ENCODE peak calls at places on chromosomes 16 and 17, in ten cellular contexts. A is stomach, V is HCT116, Z is ovary, N is right lobe of liver, W is ascending aorta, T is GM23338, H is heart right ventricle, X is heart left ventricle, P is breast epithelium. F is an unnamed sample.

GRCh38 chr17:10471853-10472252 is 2.5 kb upstream of the MYH4 start:
- DNase-seq in A (no peak), V (no peak), Z (no peak), N (no peak), W (no peak), T (no peak), H (no peak), X (no peak), P (no peak), F (no peak)

GRCh38 chr17:58309918-58310259 is 18.7 kb downstream of the TSPOAP1 start:
- DNase-seq in A (no peak), V (no peak), Z (no peak), N (no peak), W (no peak), T (no peak), H (no peak), X (no peak), P (no peak), F (no peak)

GRCh38 chr16:68298907-68299515 is 11.7 kb downstream of the SLC7A6OS start:
- DNase-seq in A (peak), V (no peak), Z (no peak), N (no peak), W (no peak), T (no peak), H (peak), X (peak), P (no peak), F (peak)

GRCh38 chr16:70476272-70477020 is 22.1 kb downstream of the FCSK start:
- DNase-seq in A (peak), V (peak), Z (no peak), N (no peak), W (no peak), T (no peak), H (no peak), X (no peak), P (no peak), F (no peak)

GRCh38 chr17:73955616-73956015 is 247.9 kb upstream of the RPL38 start:
- DNase-seq in A (peak), V (no peak), Z (no peak), N (no peak), W (no peak), T (no peak), H (no peak), X (no peak), P (no peak), F (no peak)

GRCh38 chr17:31434404-31435050 is 43.1 kb downstream of the RAB11FIP4 start:
- DNase-seq in A (no peak), V (no peak), Z (no peak), N (no peak), W (no peak), T (no peak), H (no peak), X (no peak), P (no peak), F (no peak)

GRCh38 chr16:67389911-67390815 is 3.1 kb downstream of the TPPP3 start:
- DNase-seq in A (no peak), V (no peak), Z (no peak), N (no peak), W (peak), T (no peak), H (peak), X (peak), P (no peak), F (no peak)

GRCh38 chr17:7845359-7846062 is 9.4 kb upstream of the TMEM88 start:
- DNase-seq in A (no peak), V (no peak), Z (peak), N (peak), W (no peak), T (no peak), H (no peak), X (no peak), P (no peak), F (no peak)

GRCh38 chr17:50429793-50430192 is 3.8 kb downstream of the ACSF2 start:
- DNase-seq in A (no peak), V (no peak), Z (no peak), N (no peak), W (no peak), T (no peak), H (no peak), X (no peak), P (no peak), F (no peak)

GRCh38 chr16:88344411-88345030 is 38.2 kb upstream of the ZNF469 start:
- DNase-seq in A (no peak), V (no peak), Z (no peak), N (no peak), W (no peak), T (no peak), H (no peak), X (peak), P (no peak), F (no peak)

GRCh38 chr16:69511641-69512040 is 54.1 kb upstream of the NFAT5 start:
- DNase-seq in A (no peak), V (no peak), Z (no peak), N (no peak), W (no peak), T (no peak), H (no peak), X (no peak), P (no peak), F (peak)

GRCh38 chr17:35808962-35809854 is at the start of gene TAF15:
- DNase-seq in A (peak), V (peak), Z (peak), N (peak), W (peak), T (peak), H (peak), X (peak), P (peak), F (peak)

GRCh38 chr17:43995150-43995471 is 9.3 kb upstream of the NAGS start:
- DNase-seq in A (no peak), V (no peak), Z (no peak), N (no peak), W (no peak), T (no peak), H (no peak), X (no peak), P (no peak), F (no peak)
- H3K27ac ChIP-seq in A (no peak), V (no peak), Z (no peak), N (no peak), W (no peak), T (no peak), H (no peak), X (no peak), P (no peak), F (no peak)

GRCh38 chr17:9218068-9218635 is 196.8 kb downstream of the NTN1 start:
- DNase-seq in A (no peak), V (no peak), Z (no peak), N (no peak), W (no peak), T (no peak), H (no peak), X (no peak), P (no peak), F (no peak)
- H3K27ac ChIP-seq in A (no peak), V (no peak), Z (no peak), N (no peak), W (peak), T (no peak), H (no peak), X (no peak), P (peak), F (peak)

GRCh38 chr17:1762906-1763829 is 1.3 kb downstream of the SERPINF1 start:
- DNase-seq in A (no peak), V (no peak), Z (peak), N (peak), W (no peak), T (peak), H (peak), X (peak), P (no peak), F (peak)

GRCh38 chr17:1764274-1764673 is 2.4 kb downstream of the SERPINF1 start:
- DNase-seq in A (peak), V (no peak), Z (peak), N (peak), W (peak), T (no peak), H (peak), X (peak), P (peak), F (peak)

GRCh38 chr17:1759529-1759928 is 2.3 kb upstream of the SERPINF1 start:
- DNase-seq in A (no peak), V (no peak), Z (no peak), N (no peak), W (no peak), T (no peak), H (no peak), X (no peak), P (no peak), F (no peak)

GRCh38 chr17:1765576-1765975 is 3.7 kb downstream of the SERPINF1 start:
- DNase-seq in A (no peak), V (no peak), Z (no peak), N (no peak), W (no peak), T (no peak), H (no peak), X (no peak), P (no peak), F (no peak)

DNA sequence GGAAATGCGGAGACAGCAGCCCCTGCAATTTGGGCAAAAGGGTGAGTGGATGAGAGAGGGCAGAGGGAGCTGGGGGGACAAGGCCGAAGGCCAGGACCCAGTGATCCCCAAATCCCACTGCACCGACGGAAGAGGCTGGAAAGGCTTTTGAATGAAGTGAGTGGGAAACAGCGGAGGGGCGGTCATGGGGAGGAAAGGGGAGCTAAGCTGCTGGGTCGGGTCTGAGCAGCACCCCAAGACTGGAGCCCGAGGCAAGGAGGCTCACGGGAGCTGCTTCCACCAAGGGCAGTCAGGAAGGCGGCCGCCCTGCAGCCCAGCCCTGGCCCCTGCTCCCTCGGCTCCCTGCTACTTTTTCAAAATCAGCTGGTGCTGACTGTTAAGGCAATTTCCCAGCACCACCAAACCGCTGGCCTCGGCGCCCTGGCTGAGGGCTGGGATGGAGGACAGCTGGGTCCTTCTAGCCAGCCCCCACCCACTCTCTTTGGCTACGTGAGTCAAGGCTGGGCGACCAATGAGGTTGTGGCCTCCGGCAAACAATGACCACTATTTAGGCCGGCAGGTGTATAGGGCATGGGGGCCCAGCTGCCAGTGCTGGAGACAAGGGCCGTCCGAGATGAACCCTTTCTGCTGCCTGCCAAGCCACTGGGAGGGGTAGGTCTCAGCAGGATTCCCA is 509 bp downstream of the SERPINF1 start:
- DNase-seq in A (no peak), V (no peak), Z (peak), N (peak), W (no peak), T (peak), H (peak), X (peak), P (no peak), F (no peak)
- H3K27ac ChIP-seq in A (peak), V (no peak), Z (peak), N (peak), W (peak), T (peak), H (peak), X (peak), P (peak), F (no peak)

GRCh38 chr17:62931101-62931500 is 34.9 kb upstream of the TANC2 start:
- DNase-seq in A (no peak), V (no peak), Z (no peak), N (no peak), W (no peak), T (no peak), H (no peak), X (no peak), P (no peak), F (no peak)
- H3K27ac ChIP-seq in A (no peak), V (no peak), Z (no peak), N (no peak), W (no peak), T (no peak), H (no peak), X (no peak), P (no peak), F (no peak)

GRCh38 chr17:17537311-17538099 is 41.3 kb upstream of the RASD1 start:
- DNase-seq in A (no peak), V (no peak), Z (no peak), N (no peak), W (no peak), T (no peak), H (no peak), X (peak), P (no peak), F (no peak)
- H3K27ac ChIP-seq in A (peak), V (no peak), Z (no peak), N (peak), W (no peak), T (no peak), H (peak), X (no peak), P (peak), F (peak)

GRCh38 chr16:89828870-89829629 is 775 bp downstream of the SPIRE2 start:
- DNase-seq in A (no peak), V (no peak), Z (no peak), N (no peak), W (no peak), T (peak), H (no peak), X (no peak), P (no peak), F (no peak)
- H3K27ac ChIP-seq in A (peak), V (peak), Z (no peak), N (no peak), W (no peak), T (no peak), H (no peak), X (no peak), P (peak), F (peak)

GRCh38 chr17:6508519-6509294 is 47.6 kb downstream of the PITPNM3 start:
- DNase-seq in A (no peak), V (no peak), Z (no peak), N (no peak), W (no peak), T (no peak), H (no peak), X (no peak), P (no peak), F (no peak)
- H3K27ac ChIP-seq in A (no peak), V (no peak), Z (no peak), N (no peak), W (no peak), T (no peak), H (no peak), X (no peak), P (no peak), F (peak)

GRCh38 chr17:41532947-41533570 is 5.0 kb upstream of the KRT19 start:
- DNase-seq in A (no peak), V (no peak), Z (no peak), N (no peak), W (no peak), T (no peak), H (no peak), X (no peak), P (peak), F (no peak)
- H3K27ac ChIP-seq in A (no peak), V (no peak), Z (no peak), N (no peak), W (no peak), T (no peak), H (no peak), X (no peak), P (peak), F (no peak)

DNA sequence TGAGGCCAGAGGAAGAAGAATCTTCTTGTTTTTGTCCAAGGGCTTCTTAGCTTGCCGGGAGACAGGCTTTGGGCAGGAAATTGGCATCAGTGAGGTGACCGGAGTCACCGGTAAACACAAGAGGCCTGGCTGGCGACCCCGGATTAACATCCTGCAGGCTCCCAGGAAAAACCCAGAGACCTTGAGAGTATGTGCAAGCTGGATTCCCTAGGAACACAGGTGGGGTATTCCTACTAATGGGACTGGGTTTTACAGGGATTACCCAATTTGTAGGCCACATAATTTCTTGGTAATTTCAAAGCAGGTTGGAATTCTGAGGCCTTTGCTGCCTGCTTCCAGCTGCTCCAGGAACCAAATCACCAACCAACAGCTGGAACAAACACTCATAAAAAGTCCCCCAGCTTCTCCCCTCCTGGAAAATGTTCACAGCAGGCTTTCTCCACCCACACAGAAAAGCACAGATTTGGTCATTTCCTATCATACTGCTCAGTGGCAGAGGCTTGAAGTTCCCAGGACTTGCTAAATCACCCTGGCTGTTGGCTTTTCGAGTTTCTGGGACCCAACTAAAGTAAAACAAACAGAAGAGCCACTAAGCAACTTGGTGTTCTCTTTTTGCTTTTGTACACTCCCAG is 258.8 kb downstream of the IRF8 start:
- DNase-seq in A (no peak), V (no peak), Z (no peak), N (no peak), W (no peak), T (no peak), H (no peak), X (no peak), P (no peak), F (no peak)
- H3K27ac ChIP-seq in A (no peak), V (no peak), Z (no peak), N (no peak), W (no peak), T (no peak), H (no peak), X (no peak), P (no peak), F (no peak)

GRCh38 chr17:13311301-13311700 is 290.4 kb downstream of the HS3ST3A1 start:
- DNase-seq in A (no peak), V (no peak), Z (no peak), N (no peak), W (no peak), T (no peak), H (no peak), X (no peak), P (peak), F (no peak)

GRCh38 chr17:13306310-13306962 is 288.6 kb upstream of the ELAC2 start:
- DNase-seq in A (no peak), V (peak), Z (no peak), N (no peak), W (no peak), T (peak), H (peak), X (no peak), P (no peak), F (peak)

GRCh38 chr17:13310858-13311257 is 290.9 kb downstream of the HS3ST3A1 start:
- DNase-seq in A (no peak), V (no peak), Z (no peak), N (no peak), W (no peak), T (no peak), H (no peak), X (no peak), P (no peak), F (no peak)
- H3K27ac ChIP-seq in A (no peak), V (no peak), Z (no peak), N (no peak), W (no peak), T (no peak), H (no peak), X (no peak), P (peak), F (no peak)